ENCODE peak calls at places on chromosome 3, in four cellular contexts. Y is WTC11, J is HepG2, H is GM12878. P is an unnamed sample.

GRCh38 chr3:12773724-12774105 is 14.7 kb upstream of the TMEM40 start:
- DNase-seq in Y (no peak), J (no peak), H (no peak), P (no peak)

GRCh38 chr3:45915518-45916231 is 27.6 kb upstream of the CXCR6 start:
- DNase-seq in Y (no peak), J (no peak), H (peak; percentile 98), P (peak; percentile 43)

GRCh38 chr3:177134166-177134565 is 63.1 kb downstream of the TBL1XR1 start:
- DNase-seq in Y (no peak), J (no peak), H (no peak), P (no peak)

GRCh38 chr3:65019412-65020093 is 331.8 kb upstream of the ADAMTS9 start:
- DNase-seq in Y (no peak), J (no peak), H (no peak), P (no peak)

GRCh38 chr3:53201190-53201504 is 40.1 kb downstream of the PRKCD start:
- DNase-seq in Y (no peak), J (no peak), H (no peak), P (no peak)

GRCh38 chr3:114221165-114221880 is 16.1 kb downstream of the ZNF80 start:
- DNase-seq in Y (no peak), J (no peak), H (no peak), P (peak; percentile 4)

GRCh38 chr3:88784925-88785324 is 322.5 kb upstream of the EPHA3 start:
- DNase-seq in Y (no peak), J (no peak), H (no peak), P (no peak)

GRCh38 chr3:105842943-105843342 is 25.9 kb downstream of the CBLB start:
- DNase-seq in Y (no peak), J (no peak), H (no peak), P (no peak)

GRCh38 chr3:30700702-30701321 is 94.4 kb downstream of the TGFBR2 start:
- DNase-seq in Y (no peak), J (no peak), H (no peak), P (no peak)

GRCh38 chr3:29693863-29694262 is 413.0 kb downstream of the RBMS3 start:
- DNase-seq in Y (peak; percentile 28), J (no peak), H (no peak), P (no peak)

GRCh38 chr3:17742837-17743659 is 617 bp upstream of the TBC1D5 start:
- DNase-seq in Y (no peak), J (no peak), H (no peak), P (peak; percentile 98)

GRCh38 chr3:171028025-171028778 is 1.7 kb upstream of the SLC2A2 start:
- DNase-seq in Y (peak; percentile 63), J (peak; percentile 28), H (no peak), P (peak; percentile 19)

GRCh38 chr3:179196098-179196497 is 47.9 kb downstream of the PIK3CA start:
- DNase-seq in Y (no peak), J (no peak), H (peak; percentile 24), P (no peak)

GRCh38 chr3:107116251-107116650 is 261.0 kb upstream of the CCDC54 start:
- DNase-seq in Y (no peak), J (no peak), H (no peak), P (no peak)

DNA sequence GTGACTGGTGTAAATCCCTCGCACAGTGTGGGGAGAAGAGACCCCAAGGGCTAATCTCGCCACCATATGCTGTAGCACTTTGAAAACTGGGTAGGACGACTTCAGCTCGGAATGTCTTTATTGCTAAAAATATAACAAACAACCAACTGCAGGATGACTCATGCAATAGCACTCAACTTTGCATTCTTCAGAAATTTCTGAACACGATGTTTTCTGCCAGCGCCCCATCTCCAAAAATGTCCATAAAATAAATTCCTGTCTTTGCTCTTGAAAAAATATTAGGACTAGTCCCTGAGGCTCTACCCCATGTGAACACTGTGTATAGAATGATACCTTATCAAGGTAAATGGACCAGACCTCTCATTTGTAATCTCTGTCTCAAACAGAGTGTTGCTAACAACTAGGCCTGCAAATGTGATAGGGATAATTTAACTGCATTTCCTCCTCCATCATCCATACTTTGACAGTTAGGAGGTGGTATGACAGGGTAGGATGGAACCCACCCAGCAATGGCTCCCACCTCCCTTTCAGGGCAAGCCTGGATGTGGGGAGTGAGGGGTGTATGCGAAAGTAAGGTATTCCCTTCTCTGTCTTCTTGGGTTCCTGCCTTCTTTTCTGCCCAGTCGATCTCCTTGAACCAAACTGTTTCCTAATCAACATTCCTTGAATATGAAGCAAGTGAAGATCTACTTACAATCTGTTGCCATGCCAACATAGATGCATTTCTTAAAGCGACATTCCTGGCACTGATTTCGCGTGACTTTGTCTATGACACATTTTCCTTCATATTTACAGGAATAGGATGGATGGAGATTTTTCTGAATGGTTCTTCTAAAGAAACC is 201.1 kb downstream of the NR1D2 start:
- DNase-seq in Y (no peak), J (no peak), H (no peak), P (no peak)
- TF ChIP-seq TCF7 in Y (no peak), J (no peak), H (no peak), P (no peak)

GRCh38 chr3:120982608-120983320 is 74.8 kb downstream of the STXBP5L start:
- DNase-seq in Y (no peak), J (no peak), H (no peak), P (no peak)
- TF ChIP-seq TCF7 in Y (no peak), J (no peak), H (no peak), P (no peak)

GRCh38 chr3:191762323-191762960 is 301.5 kb downstream of the PYDC2 start:
- DNase-seq in Y (no peak), J (peak; percentile 95), H (no peak), P (no peak)
- TF ChIP-seq TCF7 in Y (no peak), J (peak; percentile 45), H (no peak), P (no peak)

DNA sequence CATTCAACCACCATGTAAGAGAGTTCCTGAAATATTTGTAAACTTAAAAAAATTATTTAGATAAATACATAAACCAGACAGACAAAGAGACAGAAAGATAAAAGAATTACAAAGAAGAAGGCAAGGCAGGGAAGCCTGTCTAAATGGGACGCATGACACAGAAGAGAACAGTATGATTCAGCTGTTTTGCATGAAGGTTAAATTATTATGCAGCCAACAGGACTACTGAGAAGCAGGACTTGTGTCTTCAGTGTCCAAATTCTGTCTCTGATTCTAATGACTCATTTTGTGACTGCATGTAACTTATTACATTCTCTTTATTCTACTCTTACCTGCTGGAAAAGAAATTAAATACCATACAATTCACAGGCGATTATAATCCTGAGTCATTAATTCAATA is 340.4 kb upstream of the KCNMB2 start:
- DNase-seq in Y (no peak), J (no peak), H (no peak), P (no peak)
- TF ChIP-seq TCF7 in Y (no peak), J (no peak), H (no peak), P (no peak)